ENCODE peak calls at places on chromosomes 16 and 17, in ten cellular contexts. One of them, this sample, is unnamed.

GRCh38 chr17:62637809-62638208 is 10.3 kb downstream of the MRC2 start:
- DNase-seq in choroid plexus epithelial cell: no peak
- DNase-seq in progenitor cell of endocrine pancreas: no peak
- DNase-seq in DND-41: no peak
- DNase-seq in PC-3: no peak
- DNase-seq in HFFc6: no peak
- DNase-seq in GM12864: no peak
- DNase-seq in H1: no peak
- DNase-seq in CD4-positive, alpha-beta T cell: no peak
- DNase-seq in mucosa of descending colon: no peak
- DNase-seq in this sample: no peak

GRCh38 chr16:81873843-81874752 is 95.0 kb downstream of the PLCG2 start:
- DNase-seq in choroid plexus epithelial cell: peak
- DNase-seq in progenitor cell of endocrine pancreas: peak
- DNase-seq in DND-41: peak
- DNase-seq in PC-3: peak
- DNase-seq in HFFc6: peak
- DNase-seq in GM12864: peak
- DNase-seq in H1: no peak
- DNase-seq in CD4-positive, alpha-beta T cell: peak
- DNase-seq in mucosa of descending colon: no peak
- DNase-seq in this sample: peak

GRCh38 chr16:84367297-84367680 is 1.0 kb upstream of the ATP2C2 start:
- DNase-seq in choroid plexus epithelial cell: no peak
- DNase-seq in progenitor cell of endocrine pancreas: no peak
- DNase-seq in DND-41: no peak
- DNase-seq in PC-3: no peak
- DNase-seq in HFFc6: no peak
- DNase-seq in GM12864: no peak
- DNase-seq in H1: no peak
- DNase-seq in CD4-positive, alpha-beta T cell: no peak
- DNase-seq in mucosa of descending colon: peak
- DNase-seq in this sample: no peak

GRCh38 chr16:50585331-50585776 is 37.2 kb downstream of the NKD1 start:
- DNase-seq in choroid plexus epithelial cell: no peak
- DNase-seq in progenitor cell of endocrine pancreas: no peak
- DNase-seq in DND-41: no peak
- DNase-seq in PC-3: no peak
- DNase-seq in HFFc6: no peak
- DNase-seq in GM12864: no peak
- DNase-seq in H1: no peak
- DNase-seq in CD4-positive, alpha-beta T cell: no peak
- DNase-seq in mucosa of descending colon: peak
- DNase-seq in this sample: no peak

GRCh38 chr17:35084987-35085386 is 21.5 kb upstream of the RFFL start:
- DNase-seq in choroid plexus epithelial cell: peak
- DNase-seq in progenitor cell of endocrine pancreas: no peak
- DNase-seq in DND-41: no peak
- DNase-seq in PC-3: peak
- DNase-seq in HFFc6: peak
- DNase-seq in GM12864: no peak
- DNase-seq in H1: no peak
- DNase-seq in CD4-positive, alpha-beta T cell: no peak
- DNase-seq in mucosa of descending colon: no peak
- DNase-seq in this sample: no peak

GRCh38 chr16:15690296-15690695 is 40.3 kb downstream of the NDE1 start:
- DNase-seq in choroid plexus epithelial cell: peak
- DNase-seq in progenitor cell of endocrine pancreas: no peak
- DNase-seq in DND-41: no peak
- DNase-seq in PC-3: no peak
- DNase-seq in HFFc6: peak
- DNase-seq in GM12864: no peak
- DNase-seq in H1: no peak
- DNase-seq in CD4-positive, alpha-beta T cell: no peak
- DNase-seq in mucosa of descending colon: no peak
- DNase-seq in this sample: no peak

GRCh38 chr17:6969323-6969726 is 26.5 kb upstream of the ALOX12 start:
- DNase-seq in choroid plexus epithelial cell: no peak
- DNase-seq in progenitor cell of endocrine pancreas: no peak
- DNase-seq in DND-41: no peak
- DNase-seq in PC-3: peak
- DNase-seq in HFFc6: no peak
- DNase-seq in GM12864: peak
- DNase-seq in H1: no peak
- DNase-seq in CD4-positive, alpha-beta T cell: no peak
- DNase-seq in mucosa of descending colon: no peak
- DNase-seq in this sample: no peak

GRCh38 chr16:3514621-3515020 is 13.8 kb downstream of the CLUAP1 start:
- DNase-seq in choroid plexus epithelial cell: peak
- DNase-seq in progenitor cell of endocrine pancreas: no peak
- DNase-seq in DND-41: no peak
- DNase-seq in PC-3: no peak
- DNase-seq in HFFc6: peak
- DNase-seq in GM12864: no peak
- DNase-seq in H1: no peak
- DNase-seq in CD4-positive, alpha-beta T cell: no peak
- DNase-seq in mucosa of descending colon: no peak
- DNase-seq in this sample: no peak

GRCh38 chr17:81340606-81341346 is 45.7 kb upstream of the SLC38A10 start:
- DNase-seq in choroid plexus epithelial cell: peak
- DNase-seq in progenitor cell of endocrine pancreas: no peak
- DNase-seq in DND-41: no peak
- DNase-seq in PC-3: peak
- DNase-seq in HFFc6: no peak
- DNase-seq in GM12864: no peak
- DNase-seq in H1: no peak
- DNase-seq in CD4-positive, alpha-beta T cell: no peak
- DNase-seq in mucosa of descending colon: peak
- DNase-seq in this sample: no peak

GRCh38 chr17:48236681-48237134 is 129.1 kb downstream of the SNX11 start:
- DNase-seq in choroid plexus epithelial cell: peak
- DNase-seq in progenitor cell of endocrine pancreas: no peak
- DNase-seq in DND-41: no peak
- DNase-seq in PC-3: peak
- DNase-seq in HFFc6: peak
- DNase-seq in GM12864: no peak
- DNase-seq in H1: no peak
- DNase-seq in CD4-positive, alpha-beta T cell: no peak
- DNase-seq in mucosa of descending colon: no peak
- DNase-seq in this sample: no peak

GRCh38 chr17:56159764-56160394 is 6.6 kb downstream of the ANKFN1 start:
- DNase-seq in choroid plexus epithelial cell: no peak
- DNase-seq in progenitor cell of endocrine pancreas: no peak
- DNase-seq in DND-41: no peak
- DNase-seq in PC-3: no peak
- DNase-seq in HFFc6: no peak
- DNase-seq in GM12864: no peak
- DNase-seq in H1: no peak
- DNase-seq in CD4-positive, alpha-beta T cell: no peak
- DNase-seq in mucosa of descending colon: no peak
- DNase-seq in this sample: no peak

GRCh38 chr16:74837056-74837455 is 62.4 kb upstream of the FA2H start:
- DNase-seq in choroid plexus epithelial cell: no peak
- DNase-seq in progenitor cell of endocrine pancreas: no peak
- DNase-seq in DND-41: no peak
- DNase-seq in PC-3: no peak
- DNase-seq in HFFc6: no peak
- DNase-seq in GM12864: no peak
- DNase-seq in H1: no peak
- DNase-seq in CD4-positive, alpha-beta T cell: no peak
- DNase-seq in mucosa of descending colon: no peak
- DNase-seq in this sample: no peak

GRCh38 chr17:30372755-30373154 is 6.0 kb upstream of the CPD start:
- DNase-seq in choroid plexus epithelial cell: no peak
- DNase-seq in progenitor cell of endocrine pancreas: no peak
- DNase-seq in DND-41: no peak
- DNase-seq in PC-3: peak
- DNase-seq in HFFc6: peak
- DNase-seq in GM12864: no peak
- DNase-seq in H1: no peak
- DNase-seq in CD4-positive, alpha-beta T cell: no peak
- DNase-seq in mucosa of descending colon: no peak
- DNase-seq in this sample: no peak
- TF ChIP-seq CTCF in choroid plexus epithelial cell: peak
- TF ChIP-seq CTCF in progenitor cell of endocrine pancreas: no peak
- TF ChIP-seq CTCF in DND-41: peak
- TF ChIP-seq CTCF in PC-3: peak
- TF ChIP-seq CTCF in HFFc6: peak
- TF ChIP-seq CTCF in GM12864: peak
- TF ChIP-seq CTCF in H1: peak
- TF ChIP-seq CTCF in CD4-positive, alpha-beta T cell: no peak
- TF ChIP-seq CTCF in mucosa of descending colon: no peak
- TF ChIP-seq CTCF in this sample: no peak

GRCh38 chr16:537415-538335 is 10.2 kb downstream of the CAPN15 start:
- DNase-seq in choroid plexus epithelial cell: no peak
- DNase-seq in progenitor cell of endocrine pancreas: no peak
- DNase-seq in DND-41: no peak
- DNase-seq in PC-3: no peak
- DNase-seq in HFFc6: no peak
- DNase-seq in GM12864: no peak
- DNase-seq in H1: no peak
- DNase-seq in CD4-positive, alpha-beta T cell: no peak
- DNase-seq in mucosa of descending colon: no peak
- DNase-seq in this sample: no peak
- TF ChIP-seq CTCF in choroid plexus epithelial cell: peak
- TF ChIP-seq CTCF in progenitor cell of endocrine pancreas: no peak
- TF ChIP-seq CTCF in DND-41: peak
- TF ChIP-seq CTCF in PC-3: peak
- TF ChIP-seq CTCF in HFFc6: peak
- TF ChIP-seq CTCF in GM12864: peak
- TF ChIP-seq CTCF in H1: peak
- TF ChIP-seq CTCF in CD4-positive, alpha-beta T cell: no peak
- TF ChIP-seq CTCF in mucosa of descending colon: no peak
- TF ChIP-seq CTCF in this sample: no peak

DNA sequence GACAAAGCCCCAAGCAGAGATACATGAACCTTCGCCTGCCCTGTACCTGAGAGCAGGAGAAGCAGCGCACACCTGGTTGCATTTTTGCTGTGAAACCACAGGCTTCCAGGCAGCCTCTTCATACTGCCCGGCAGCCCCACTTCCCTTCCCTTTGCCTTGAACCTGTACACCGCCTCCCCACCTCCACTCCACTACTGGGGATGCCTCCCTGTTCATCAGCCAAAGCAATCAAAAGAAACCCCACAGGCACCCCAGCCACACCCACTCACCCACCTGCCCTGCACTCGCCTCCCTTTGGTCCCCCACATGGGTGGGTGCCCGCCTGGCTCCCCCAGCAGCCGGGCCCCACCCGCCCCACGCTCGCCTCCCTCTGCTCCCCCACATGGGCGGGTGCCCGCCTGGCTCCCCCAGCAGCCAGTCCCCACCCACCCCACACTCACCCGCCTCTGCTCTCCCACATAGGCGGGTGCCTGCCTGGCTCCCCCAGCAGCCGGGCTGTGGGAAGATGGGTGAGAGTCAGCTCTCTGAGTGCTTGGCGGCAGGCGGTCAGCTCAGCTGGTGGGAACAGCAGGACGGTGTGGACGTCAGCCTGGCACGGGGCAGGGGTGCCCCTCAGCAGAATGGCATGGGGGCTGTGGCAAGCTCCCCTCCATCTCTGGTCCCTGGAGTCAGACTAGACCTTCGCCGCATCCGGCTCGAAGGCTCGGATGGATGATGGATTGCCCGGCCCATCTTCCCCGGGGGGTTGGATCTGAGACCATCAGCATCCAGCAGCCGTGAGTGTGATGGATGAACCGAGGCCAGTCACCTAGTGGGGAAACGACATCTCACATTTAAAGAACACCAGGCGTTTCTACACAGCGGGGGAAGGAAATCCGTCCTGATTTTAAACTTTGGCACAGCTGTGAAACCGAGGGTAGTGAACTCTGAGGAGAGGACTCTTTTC is 135.6 kb downstream of the BANP start:
- DNase-seq in choroid plexus epithelial cell: no peak
- DNase-seq in progenitor cell of endocrine pancreas: no peak
- DNase-seq in DND-41: no peak
- DNase-seq in PC-3: no peak
- DNase-seq in HFFc6: no peak
- DNase-seq in GM12864: no peak
- DNase-seq in H1: no peak
- DNase-seq in CD4-positive, alpha-beta T cell: no peak
- DNase-seq in mucosa of descending colon: peak
- DNase-seq in this sample: no peak
- TF ChIP-seq CTCF in choroid plexus epithelial cell: no peak
- TF ChIP-seq CTCF in progenitor cell of endocrine pancreas: no peak
- TF ChIP-seq CTCF in DND-41: no peak
- TF ChIP-seq CTCF in PC-3: no peak
- TF ChIP-seq CTCF in HFFc6: no peak
- TF ChIP-seq CTCF in GM12864: no peak
- TF ChIP-seq CTCF in H1: no peak
- TF ChIP-seq CTCF in CD4-positive, alpha-beta T cell: no peak
- TF ChIP-seq CTCF in mucosa of descending colon: no peak
- TF ChIP-seq CTCF in this sample: no peak

GRCh38 chr17:76237859-76238313 is 2.4 kb downstream of the RNF157 start:
- DNase-seq in choroid plexus epithelial cell: no peak
- DNase-seq in progenitor cell of endocrine pancreas: no peak
- DNase-seq in DND-41: no peak
- DNase-seq in PC-3: no peak
- DNase-seq in HFFc6: no peak
- DNase-seq in GM12864: no peak
- DNase-seq in H1: no peak
- DNase-seq in CD4-positive, alpha-beta T cell: no peak
- DNase-seq in mucosa of descending colon: no peak
- DNase-seq in this sample: no peak

GRCh38 chr17:76236603-76237002 is 3.7 kb downstream of the RNF157 start:
- DNase-seq in choroid plexus epithelial cell: no peak
- DNase-seq in progenitor cell of endocrine pancreas: no peak
- DNase-seq in DND-41: no peak
- DNase-seq in PC-3: no peak
- DNase-seq in HFFc6: no peak
- DNase-seq in GM12864: no peak
- DNase-seq in H1: no peak
- DNase-seq in CD4-positive, alpha-beta T cell: no peak
- DNase-seq in mucosa of descending colon: no peak
- DNase-seq in this sample: no peak

GRCh38 chr17:76233588-76234353 is 6.5 kb downstream of the RNF157 start:
- DNase-seq in choroid plexus epithelial cell: no peak
- DNase-seq in progenitor cell of endocrine pancreas: no peak
- DNase-seq in DND-41: no peak
- DNase-seq in PC-3: no peak
- DNase-seq in HFFc6: no peak
- DNase-seq in GM12864: no peak
- DNase-seq in H1: no peak
- DNase-seq in CD4-positive, alpha-beta T cell: no peak
- DNase-seq in mucosa of descending colon: no peak
- DNase-seq in this sample: no peak

GRCh38 chr17:76234354-76234679 is 6.0 kb downstream of the RNF157 start:
- DNase-seq in choroid plexus epithelial cell: no peak
- DNase-seq in progenitor cell of endocrine pancreas: no peak
- DNase-seq in DND-41: no peak
- DNase-seq in PC-3: peak
- DNase-seq in HFFc6: no peak
- DNase-seq in GM12864: peak
- DNase-seq in H1: no peak
- DNase-seq in CD4-positive, alpha-beta T cell: no peak
- DNase-seq in mucosa of descending colon: no peak
- DNase-seq in this sample: no peak

DNA sequence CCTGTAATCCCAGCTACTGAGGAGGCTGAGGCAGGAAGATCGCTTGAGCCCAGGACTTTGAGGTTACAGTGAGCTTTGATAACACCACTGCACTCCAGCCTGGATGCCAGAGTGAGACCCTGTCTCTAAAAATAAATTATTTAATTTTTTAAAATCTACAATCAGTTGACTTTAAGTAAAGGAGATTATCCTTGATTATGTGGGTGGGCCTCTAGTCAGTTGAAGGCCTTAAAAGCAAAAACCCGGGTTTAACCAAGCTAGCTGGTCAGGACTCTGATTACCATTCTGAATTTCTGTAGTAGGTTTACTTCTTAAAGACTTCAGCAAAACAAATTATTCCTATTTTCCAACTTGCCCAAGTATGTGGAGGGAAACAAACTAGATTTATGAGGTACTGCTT is 4.4 kb downstream of the RNF157 start:
- DNase-seq in choroid plexus epithelial cell: no peak
- DNase-seq in progenitor cell of endocrine pancreas: no peak
- DNase-seq in DND-41: no peak
- DNase-seq in PC-3: no peak
- DNase-seq in HFFc6: no peak
- DNase-seq in GM12864: no peak
- DNase-seq in H1: no peak
- DNase-seq in CD4-positive, alpha-beta T cell: no peak
- DNase-seq in mucosa of descending colon: no peak
- DNase-seq in this sample: no peak
- TF ChIP-seq CTCF in choroid plexus epithelial cell: no peak
- TF ChIP-seq CTCF in progenitor cell of endocrine pancreas: no peak
- TF ChIP-seq CTCF in DND-41: no peak
- TF ChIP-seq CTCF in PC-3: no peak
- TF ChIP-seq CTCF in HFFc6: no peak
- TF ChIP-seq CTCF in GM12864: no peak
- TF ChIP-seq CTCF in H1: no peak
- TF ChIP-seq CTCF in CD4-positive, alpha-beta T cell: no peak
- TF ChIP-seq CTCF in mucosa of descending colon: no peak
- TF ChIP-seq CTCF in this sample: no peak

This sample was measured in activated B cell treated with CpG ODN at 0.5 μM for 24 hours.